ENCODE peak calls at places on chromosomes 13 and 19, in four cellular contexts. U is progenitor cell of endocrine pancreas, O is fibroblast of mammary gland, X is neural crest cell. R is an unnamed sample.

GRCh38 chr19:18883530-18884304 is 12.2 kb downstream of the CERS1 start:
- DNase-seq in U (no peak), O (no peak), X (no peak), R (no peak)

GRCh38 chr13:23579886-23580706 is 9.9 kb downstream of the TNFRSF19 start:
- DNase-seq in U (no peak), O (peak; percentile 17), X (no peak), R (no peak)

GRCh38 chr19:1222394-1222793 is 15.4 kb downstream of the CBARP start:
- DNase-seq in U (no peak), O (no peak), X (no peak), R (no peak)

GRCh38 chr13:40043759-40044158 is 388.3 kb downstream of the COG6 start:
- DNase-seq in U (no peak), O (no peak), X (no peak), R (no peak)

GRCh38 chr13:90750957-90751356 is 596.5 kb upstream of the MIR17HG start:
- DNase-seq in U (no peak), O (no peak), X (no peak), R (no peak)

GRCh38 chr13:40024962-40025714 is 369.7 kb downstream of the COG6 start:
- DNase-seq in U (no peak), O (peak; percentile 23), X (no peak), R (no peak)

GRCh38 chr13:47901451-47901850 is 99.6 kb downstream of the SUCLA2 start:
- DNase-seq in U (no peak), O (peak; percentile 27), X (no peak), R (no peak)

GRCh38 chr13:37026778-37027177 is 26.2 kb downstream of the EXOSC8 start:
- DNase-seq in U (no peak), O (no peak), X (no peak), R (no peak)

GRCh38 chr13:79519252-79519651 is 38.3 kb downstream of the NDFIP2 start:
- DNase-seq in U (no peak), O (peak; percentile 53), X (no peak), R (no peak)

GRCh38 chr19:7328647-7329046 is 20.1 kb upstream of the ARHGEF18 start:
- DNase-seq in U (no peak), O (no peak), X (no peak), R (no peak)
- TF ChIP-seq CTCF in U (no peak), O (no peak), X (no peak), R (no peak)

DNA sequence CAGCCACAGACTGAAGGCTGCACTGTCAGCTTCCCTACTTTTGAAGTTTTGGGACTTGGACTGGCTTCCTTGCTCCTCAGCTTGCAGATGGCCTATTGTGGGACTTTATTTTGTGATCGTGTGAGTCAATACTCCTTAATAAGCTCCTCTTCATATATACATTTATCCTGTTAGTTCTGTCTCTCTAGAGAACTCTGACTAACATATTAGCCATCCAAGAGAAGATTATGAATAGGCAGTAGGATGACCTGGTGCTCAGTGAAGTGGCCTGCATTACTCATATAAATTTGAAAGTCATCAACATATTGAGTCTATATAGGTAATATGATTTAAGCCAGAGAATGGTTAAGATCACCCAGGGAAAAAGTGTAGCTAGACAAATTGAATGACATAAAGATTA is 136.3 kb upstream of the UFM1 start:
- DNase-seq in U (no peak), O (peak; percentile 73), X (no peak), R (no peak)
- TF ChIP-seq CTCF in U (no peak), O (no peak), X (no peak), R (no peak)

GRCh38 chr19:44904426-44904994 is 1.1 kb upstream of the APOE start:
- DNase-seq in U (no peak), O (no peak), X (no peak), R (no peak)
- TF ChIP-seq CTCF in U (peak; percentile 33), O (peak; percentile 25), X (peak; percentile 41), R (peak; percentile 26)

DNA sequence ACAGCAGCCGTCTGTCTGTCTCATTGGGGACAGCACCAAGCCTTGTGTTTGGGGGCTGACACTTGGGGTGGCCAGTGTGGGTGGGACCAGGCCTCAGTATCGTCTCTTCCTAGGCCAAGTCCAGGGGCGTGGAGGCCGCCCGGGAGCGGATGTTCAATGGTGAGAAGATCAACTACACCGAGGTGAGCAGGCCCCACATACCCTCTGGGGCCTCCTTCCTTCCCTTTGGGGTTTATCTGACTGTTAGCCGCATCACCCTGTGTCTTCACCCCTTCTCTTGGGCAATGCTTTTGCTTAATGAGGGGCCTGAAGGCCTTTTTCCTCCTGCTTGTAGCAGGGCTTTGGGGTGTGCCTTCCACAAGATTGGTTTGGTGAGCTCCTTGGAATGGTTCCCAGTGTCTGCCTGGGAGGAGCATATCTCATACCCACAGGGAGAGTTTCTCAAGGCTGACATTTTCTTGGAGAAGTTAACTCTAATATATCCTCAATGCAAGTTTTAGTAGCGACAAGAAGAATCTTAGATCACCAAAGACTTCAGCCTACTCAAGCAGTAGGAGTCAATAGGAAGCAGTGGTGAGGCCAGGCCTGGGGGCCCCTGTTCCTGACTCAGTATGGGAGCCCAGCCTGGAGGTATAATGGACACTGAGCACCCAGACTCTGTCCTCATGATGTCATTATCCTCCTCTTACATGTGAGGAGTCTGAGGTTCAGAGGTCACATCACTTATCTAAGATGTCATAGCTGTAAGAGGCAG is 1.9 kb downstream of the GPI start:
- DNase-seq in U (no peak), O (peak; percentile 52), X (no peak), R (no peak)
- TF ChIP-seq CTCF in U (no peak), O (no peak), X (no peak), R (no peak)

GRCh38 chr13:83882626-83882959 is 319 bp upstream of the SLITRK1 start:
- DNase-seq in U (no peak), O (no peak), X (no peak), R (no peak)
- TF ChIP-seq CTCF in U (no peak), O (no peak), X (no peak), R (no peak)

GRCh38 chr19:40714519-40715299 is 2.0 kb downstream of the COQ8B start:
- DNase-seq in U (peak; percentile 92), O (peak; percentile 84), X (peak; percentile 91), R (peak; percentile 96)
- TF ChIP-seq CTCF in U (no peak), O (no peak), X (no peak), R (no peak)

DNA sequence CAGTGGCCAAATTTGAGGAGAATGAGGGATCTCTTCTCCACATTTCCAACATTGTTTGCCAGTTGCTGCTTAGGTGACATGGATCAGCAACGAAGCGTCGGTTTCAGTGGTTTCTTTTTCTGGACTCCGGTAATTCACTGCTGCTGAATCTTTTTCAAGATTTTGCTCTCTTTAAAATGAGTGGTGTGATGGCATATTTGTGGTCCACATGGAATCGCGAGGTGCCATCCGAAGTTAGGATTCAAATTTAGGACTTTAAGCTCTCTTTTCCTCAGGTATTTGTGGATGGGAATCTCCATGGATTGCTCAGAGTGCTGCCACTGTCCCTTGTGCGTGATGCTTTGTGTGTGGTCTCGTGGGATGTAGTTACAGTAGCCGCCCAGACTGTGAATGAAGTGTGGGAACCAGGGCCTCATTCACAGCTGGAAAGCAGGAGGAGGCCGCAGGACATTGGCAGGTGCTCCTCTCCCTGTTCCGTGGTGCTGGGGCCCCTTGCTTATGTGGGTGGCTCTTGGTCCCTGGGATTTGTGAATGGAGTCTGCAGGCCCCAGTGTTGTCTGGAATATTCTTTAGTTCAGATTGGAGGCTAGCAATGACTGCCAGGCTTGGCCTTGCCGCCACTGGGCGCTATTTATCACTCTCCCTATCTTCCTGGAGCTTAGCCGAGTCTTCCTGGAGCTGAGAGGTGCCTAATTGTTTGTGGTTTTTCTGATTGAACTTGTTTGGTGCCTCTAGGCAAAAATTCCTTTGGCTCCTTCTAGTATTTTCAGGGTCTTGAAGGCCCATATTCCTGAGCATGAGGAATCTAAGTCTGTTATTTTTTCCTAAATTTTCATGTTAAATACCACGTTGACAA is 1.5 kb downstream of the ILF3 start:
- DNase-seq in U (no peak), O (peak; percentile 25), X (no peak), R (no peak)
- TF ChIP-seq CTCF in U (no peak), O (no peak), X (no peak), R (peak; percentile 14)

GRCh38 chr19:31770220-31770619 is 421.0 kb upstream of the TSHZ3 start:
- DNase-seq in U (no peak), O (no peak), X (no peak), R (no peak)

GRCh38 chr19:31772915-31773314 is 423.7 kb upstream of the TSHZ3 start:
- DNase-seq in U (no peak), O (no peak), X (no peak), R (no peak)
- TF ChIP-seq CTCF in U (no peak), O (no peak), X (no peak), R (no peak)

DNA sequence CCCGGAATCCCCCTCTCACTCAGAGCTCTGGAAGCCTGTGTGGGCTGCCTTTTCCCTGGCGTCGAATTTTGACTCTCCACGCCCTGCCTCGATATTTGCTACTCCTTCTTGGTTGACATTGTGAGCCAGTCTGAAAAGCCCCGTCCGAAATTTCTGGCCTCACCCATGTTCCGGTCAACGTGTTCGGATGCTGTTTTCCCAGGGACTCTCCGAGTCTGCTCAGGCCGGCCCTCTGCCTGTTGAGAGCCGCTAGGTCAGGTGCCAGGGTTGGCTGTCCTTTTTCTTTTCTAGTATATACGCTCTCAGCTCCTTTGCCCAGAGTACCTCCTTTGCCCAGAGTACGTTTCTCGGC is 6.8 kb upstream of the DGKH start:
- DNase-seq in U (peak; percentile 37), O (peak; percentile 68), X (peak; percentile 43), R (no peak)
- TF ChIP-seq CTCF in U (peak; percentile 51), O (peak; percentile 68), X (peak; percentile 56), R (peak; percentile 64)

R was measured in osteocyte.